ENCODE peak calls at places on chromosome 13, in seven cellular contexts. One of them, this sample, is unnamed.

GRCh38 chr13:32587774-32588165 is 1.5 kb downstream of the PDS5B start:
- DNase-seq in epithelial cell of prostate: no peak
- DNase-seq in MM.1S: peak; percentile 15
- DNase-seq in adrenal gland: no peak
- DNase-seq in Peyer's patch: no peak
- DNase-seq in lower lobe of right lung: no peak
- DNase-seq in GM12878: no peak
- DNase-seq in this sample: no peak

GRCh38 chr13:43031881-43032280 is 8.5 kb downstream of the DNAJC15 start:
- DNase-seq in epithelial cell of prostate: no peak
- DNase-seq in MM.1S: no peak
- DNase-seq in adrenal gland: no peak
- DNase-seq in Peyer's patch: no peak
- DNase-seq in lower lobe of right lung: no peak
- DNase-seq in GM12878: no peak
- DNase-seq in this sample: no peak

GRCh38 chr13:50340146-50340545 is 324.9 kb downstream of the KCNRG start:
- DNase-seq in epithelial cell of prostate: no peak
- DNase-seq in MM.1S: no peak
- DNase-seq in adrenal gland: no peak
- DNase-seq in Peyer's patch: no peak
- DNase-seq in lower lobe of right lung: no peak
- DNase-seq in GM12878: no peak
- DNase-seq in this sample: no peak

GRCh38 chr13:74074723-74075122 is 59.5 kb downstream of the KLF12 start:
- DNase-seq in epithelial cell of prostate: no peak
- DNase-seq in MM.1S: no peak
- DNase-seq in adrenal gland: no peak
- DNase-seq in Peyer's patch: no peak
- DNase-seq in lower lobe of right lung: no peak
- DNase-seq in GM12878: no peak
- DNase-seq in this sample: no peak

GRCh38 chr13:113559901-113560644 is 24.5 kb upstream of the TFDP1 start:
- DNase-seq in epithelial cell of prostate: no peak
- DNase-seq in MM.1S: no peak
- DNase-seq in adrenal gland: no peak
- DNase-seq in Peyer's patch: no peak
- DNase-seq in lower lobe of right lung: peak; percentile 27
- DNase-seq in GM12878: no peak
- DNase-seq in this sample: peak; percentile 9

GRCh38 chr13:95641961-95642621 is 2.4 kb downstream of the DZIP1 start:
- DNase-seq in epithelial cell of prostate: no peak
- DNase-seq in MM.1S: no peak
- DNase-seq in adrenal gland: no peak
- DNase-seq in Peyer's patch: peak; percentile 62
- DNase-seq in lower lobe of right lung: peak; percentile 54
- DNase-seq in GM12878: no peak
- DNase-seq in this sample: peak; percentile 41

GRCh38 chr13:26495749-26496148 is 61.7 kb upstream of the WASF3 start:
- DNase-seq in epithelial cell of prostate: no peak
- DNase-seq in MM.1S: no peak
- DNase-seq in adrenal gland: no peak
- DNase-seq in Peyer's patch: no peak
- DNase-seq in lower lobe of right lung: no peak
- DNase-seq in GM12878: no peak
- DNase-seq in this sample: no peak

GRCh38 chr13:62696490-62696889 is 1280.8 kb upstream of the PCDH20 start:
- DNase-seq in epithelial cell of prostate: no peak
- DNase-seq in MM.1S: no peak
- DNase-seq in adrenal gland: no peak
- DNase-seq in Peyer's patch: no peak
- DNase-seq in lower lobe of right lung: no peak
- DNase-seq in GM12878: no peak
- DNase-seq in this sample: no peak

GRCh38 chr13:112748947-112749346 is 59.1 kb downstream of the ATP11A start:
- DNase-seq in epithelial cell of prostate: no peak
- DNase-seq in MM.1S: no peak
- DNase-seq in adrenal gland: peak; percentile 74
- DNase-seq in Peyer's patch: no peak
- DNase-seq in lower lobe of right lung: no peak
- DNase-seq in GM12878: no peak
- DNase-seq in this sample: no peak

GRCh38 chr13:84912720-84913119 is 886.5 kb downstream of the SLITRK6 start:
- DNase-seq in epithelial cell of prostate: no peak
- DNase-seq in MM.1S: no peak
- DNase-seq in adrenal gland: no peak
- DNase-seq in Peyer's patch: no peak
- DNase-seq in lower lobe of right lung: no peak
- DNase-seq in GM12878: no peak
- DNase-seq in this sample: no peak

GRCh38 chr13:46884531-46884930 is 12.3 kb downstream of the HTR2A start:
- DNase-seq in epithelial cell of prostate: no peak
- DNase-seq in MM.1S: no peak
- DNase-seq in adrenal gland: no peak
- DNase-seq in Peyer's patch: no peak
- DNase-seq in lower lobe of right lung: no peak
- DNase-seq in GM12878: no peak
- DNase-seq in this sample: no peak

GRCh38 chr13:28384789-28385188 is 110.1 kb downstream of the FLT1 start:
- DNase-seq in epithelial cell of prostate: no peak
- DNase-seq in MM.1S: no peak
- DNase-seq in adrenal gland: no peak
- DNase-seq in Peyer's patch: no peak
- DNase-seq in lower lobe of right lung: no peak
- DNase-seq in GM12878: no peak
- DNase-seq in this sample: no peak

GRCh38 chr13:24036115-24036514 is 124.4 kb upstream of the SPATA13 start:
- DNase-seq in epithelial cell of prostate: no peak
- DNase-seq in MM.1S: no peak
- DNase-seq in adrenal gland: no peak
- DNase-seq in Peyer's patch: no peak
- DNase-seq in lower lobe of right lung: no peak
- DNase-seq in GM12878: no peak
- DNase-seq in this sample: peak; percentile 45

GRCh38 chr13:24033527-24034302 is 126.8 kb upstream of the SPATA13 start:
- DNase-seq in epithelial cell of prostate: no peak
- DNase-seq in MM.1S: no peak
- DNase-seq in adrenal gland: no peak
- DNase-seq in Peyer's patch: no peak
- DNase-seq in lower lobe of right lung: no peak
- DNase-seq in GM12878: no peak
- DNase-seq in this sample: no peak

GRCh38 chr13:24038405-24038804 is 122.1 kb upstream of the SPATA13 start:
- DNase-seq in epithelial cell of prostate: no peak
- DNase-seq in MM.1S: no peak
- DNase-seq in adrenal gland: no peak
- DNase-seq in Peyer's patch: no peak
- DNase-seq in lower lobe of right lung: no peak
- DNase-seq in GM12878: no peak
- DNase-seq in this sample: no peak

GRCh38 chr13:24032674-24033073 is 127.8 kb upstream of the SPATA13 start:
- DNase-seq in epithelial cell of prostate: no peak
- DNase-seq in MM.1S: no peak
- DNase-seq in adrenal gland: no peak
- DNase-seq in Peyer's patch: no peak
- DNase-seq in lower lobe of right lung: no peak
- DNase-seq in GM12878: no peak
- DNase-seq in this sample: no peak

DNA sequence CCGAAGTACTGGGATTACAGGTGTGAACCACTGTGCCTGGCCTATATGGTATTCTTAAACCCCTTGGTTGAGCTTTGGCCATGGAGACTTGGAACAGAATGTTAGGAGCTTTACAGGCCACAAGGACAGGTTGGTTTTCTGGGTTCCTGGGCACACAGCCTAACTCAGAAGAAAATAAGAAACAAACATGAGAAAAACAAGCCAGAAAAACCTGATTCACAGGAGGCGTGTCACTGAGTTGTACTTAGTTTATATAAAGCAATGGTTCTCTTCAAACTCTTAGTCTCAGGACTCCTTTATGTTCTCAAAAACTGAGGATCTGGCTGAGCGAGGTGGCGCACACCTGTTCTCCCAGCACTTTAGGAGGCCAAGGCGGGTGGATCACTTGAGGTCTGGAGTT is 125.1 kb upstream of the SPATA13 start:
- DNase-seq in epithelial cell of prostate: no peak
- DNase-seq in MM.1S: no peak
- DNase-seq in adrenal gland: no peak
- DNase-seq in Peyer's patch: no peak
- DNase-seq in lower lobe of right lung: no peak
- DNase-seq in GM12878: no peak
- DNase-seq in this sample: no peak
- H3K27ac ChIP-seq in epithelial cell of prostate: no peak overlapping the region
- H3K27ac ChIP-seq in MM.1S: no peak overlapping the region
- H3K27ac ChIP-seq in adrenal gland: no peak overlapping the region
- H3K27ac ChIP-seq in Peyer's patch: no peak overlapping the region
- H3K27ac ChIP-seq in lower lobe of right lung: peak overlapping the region; percentile 28
- H3K27ac ChIP-seq in GM12878: no peak overlapping the region
- H3K27ac ChIP-seq in this sample: no peak overlapping the region

DNA sequence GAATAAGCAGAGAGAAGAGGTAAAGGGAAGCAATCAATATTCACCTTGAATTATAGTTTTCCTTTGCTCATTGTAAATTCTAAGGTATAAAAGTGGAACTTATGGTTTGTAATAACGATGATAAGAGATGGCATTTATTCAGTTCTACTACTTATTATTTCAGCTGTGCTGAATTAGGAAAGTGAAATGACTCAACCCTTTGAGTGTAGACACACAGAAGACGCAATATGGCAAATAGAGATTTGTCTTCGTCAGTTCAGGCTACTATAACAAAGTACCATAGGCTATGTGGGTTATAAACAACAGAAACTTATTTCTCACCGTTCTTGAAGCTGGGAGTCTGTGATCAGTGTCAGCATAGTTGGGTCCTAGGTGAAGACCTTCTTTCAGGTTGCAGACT is 713.0 kb upstream of the PCDH9 start:
- DNase-seq in epithelial cell of prostate: no peak
- DNase-seq in MM.1S: no peak
- DNase-seq in adrenal gland: no peak
- DNase-seq in Peyer's patch: no peak
- DNase-seq in lower lobe of right lung: no peak
- DNase-seq in GM12878: no peak
- DNase-seq in this sample: no peak
- H3K27ac ChIP-seq in epithelial cell of prostate: no peak overlapping the region
- H3K27ac ChIP-seq in MM.1S: no peak overlapping the region
- H3K27ac ChIP-seq in adrenal gland: no peak overlapping the region
- H3K27ac ChIP-seq in Peyer's patch: no peak overlapping the region
- H3K27ac ChIP-seq in lower lobe of right lung: no peak overlapping the region
- H3K27ac ChIP-seq in GM12878: no peak overlapping the region
- H3K27ac ChIP-seq in this sample: no peak overlapping the region

DNA sequence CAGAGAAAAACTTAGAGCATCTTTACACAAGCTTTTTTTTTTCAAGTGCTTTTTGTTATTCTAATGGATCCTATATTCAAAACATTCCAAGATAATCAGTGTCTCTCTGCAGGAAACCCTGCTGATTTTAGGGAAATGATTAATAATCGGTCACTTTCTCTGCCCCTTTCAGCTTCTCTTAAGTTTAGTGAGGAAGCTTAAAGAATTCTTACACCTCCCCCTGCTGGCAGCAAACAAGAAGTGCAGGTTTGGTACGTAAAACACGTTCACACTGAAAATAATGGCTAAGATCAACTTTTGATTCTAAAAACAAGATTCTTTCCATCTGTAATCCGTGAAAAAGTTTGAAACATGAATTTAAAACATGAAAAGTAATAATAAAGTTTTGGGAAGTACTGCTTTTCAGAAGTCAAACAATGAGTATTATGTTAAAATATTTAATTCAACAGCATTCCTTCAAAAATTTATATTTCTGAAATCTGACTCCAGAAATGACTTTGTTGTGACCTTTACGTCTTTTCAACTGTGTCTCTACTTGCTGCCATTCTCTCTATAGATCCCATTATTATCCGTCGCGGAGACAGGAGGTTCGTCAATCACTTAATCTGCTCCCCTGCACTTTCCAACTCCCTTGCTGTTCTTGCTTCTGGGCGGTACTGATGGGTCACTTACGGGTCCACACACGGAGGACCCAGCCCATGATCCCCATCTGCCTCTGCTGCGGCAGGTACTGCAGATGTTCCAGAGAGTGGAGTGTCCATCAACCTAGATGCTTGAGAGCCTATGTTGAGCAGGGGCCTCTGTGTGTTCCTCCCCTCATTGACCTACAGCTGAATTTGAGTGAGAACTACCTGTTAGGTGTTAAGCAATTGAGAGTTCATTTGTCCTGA is 203.1 kb upstream of the EDNRB start:
- DNase-seq in epithelial cell of prostate: no peak
- DNase-seq in MM.1S: peak; percentile 73
- DNase-seq in adrenal gland: peak; percentile 33
- DNase-seq in Peyer's patch: no peak
- DNase-seq in lower lobe of right lung: no peak
- DNase-seq in GM12878: peak; percentile 28
- DNase-seq in this sample: peak; percentile 56
- H3K27ac ChIP-seq in epithelial cell of prostate: no peak overlapping the region
- H3K27ac ChIP-seq in MM.1S: no peak overlapping the region
- H3K27ac ChIP-seq in adrenal gland: no peak overlapping the region
- H3K27ac ChIP-seq in Peyer's patch: no peak overlapping the region
- H3K27ac ChIP-seq in lower lobe of right lung: no peak overlapping the region
- H3K27ac ChIP-seq in GM12878: no peak overlapping the region
- H3K27ac ChIP-seq in this sample: no peak overlapping the region

GRCh38 chr13:110456550-110456949 is 105.0 kb downstream of the RAB20 start:
- DNase-seq in epithelial cell of prostate: no peak
- DNase-seq in MM.1S: no peak
- DNase-seq in adrenal gland: no peak
- DNase-seq in Peyer's patch: no peak
- DNase-seq in lower lobe of right lung: no peak
- DNase-seq in GM12878: no peak
- DNase-seq in this sample: no peak
- H3K27ac ChIP-seq in epithelial cell of prostate: no peak overlapping the region
- H3K27ac ChIP-seq in MM.1S: no peak overlapping the region
- H3K27ac ChIP-seq in adrenal gland: no peak overlapping the region
- H3K27ac ChIP-seq in Peyer's patch: no peak overlapping the region
- H3K27ac ChIP-seq in lower lobe of right lung: no peak overlapping the region
- H3K27ac ChIP-seq in GM12878: no peak overlapping the region
- H3K27ac ChIP-seq in this sample: no peak overlapping the region

DNA sequence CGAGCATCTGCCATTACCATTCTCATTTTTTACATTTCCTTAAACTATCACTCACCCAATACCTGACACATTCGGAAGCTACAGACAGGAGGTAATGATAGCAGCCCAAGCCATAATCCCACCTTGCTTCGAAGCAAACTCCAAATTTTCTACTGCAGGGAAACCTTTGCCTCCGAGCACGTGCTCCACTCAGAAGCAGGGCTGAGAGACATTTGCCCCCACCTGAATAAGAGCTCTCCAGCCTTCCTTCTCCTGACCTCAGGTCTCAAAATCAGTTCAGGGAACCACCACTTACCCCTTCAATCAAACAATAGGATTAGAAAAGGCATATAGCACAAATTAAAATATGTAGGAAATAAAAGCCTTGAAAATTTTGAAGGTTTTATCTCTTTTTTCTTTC is 2.3 kb upstream of the DACH1 start:
- DNase-seq in epithelial cell of prostate: no peak
- DNase-seq in MM.1S: no peak
- DNase-seq in adrenal gland: no peak
- DNase-seq in Peyer's patch: no peak
- DNase-seq in lower lobe of right lung: no peak
- DNase-seq in GM12878: no peak
- DNase-seq in this sample: no peak
- H3K27ac ChIP-seq in epithelial cell of prostate: no peak overlapping the region
- H3K27ac ChIP-seq in MM.1S: no peak overlapping the region
- H3K27ac ChIP-seq in adrenal gland: no peak overlapping the region
- H3K27ac ChIP-seq in Peyer's patch: no peak overlapping the region
- H3K27ac ChIP-seq in lower lobe of right lung: no peak overlapping the region
- H3K27ac ChIP-seq in GM12878: no peak overlapping the region
- H3K27ac ChIP-seq in this sample: no peak overlapping the region

This sample was measured in testis.